ENCODE peak calls at places on chromosomes 5 and 9, in five cellular contexts. U, X, Q, D and P are unnamed samples.

GRCh38 chr9:84300271-84300670 is 40.3 kb downstream of the SLC28A3 start:
- DNase-seq in Q (no peak), U (no peak), X (no peak), D (no peak), P (no peak)

GRCh38 chr9:123543492-123543891 is 187.5 kb downstream of the CRB2 start:
- DNase-seq in Q (no peak), X (no peak), U (no peak), D (no peak), P (no peak)

GRCh38 chr5:68924490-68925145 is 169.2 kb upstream of the SLC30A5 start:
- DNase-seq in D (peak), Q (peak), U (peak), X (no peak), P (no peak)

GRCh38 chr5:87780831-87781760 is 368.4 kb upstream of the CCNH start:
- DNase-seq in D (peak), X (peak), U (peak), Q (peak), P (peak)

GRCh38 chr5:157548513-157549282 is 26.9 kb downstream of the ADAM19 start:
- DNase-seq in Q (no peak), U (peak), D (no peak), X (no peak), P (no peak)

GRCh38 chr9:113631811-113632665 is 168.5 kb downstream of the RGS3 start:
- DNase-seq in X (no peak), U (no peak), Q (no peak), D (peak), P (no peak)

GRCh38 chr5:177310757-177311173 is 933 bp downstream of the MXD3 start:
- DNase-seq in Q (no peak), U (no peak), D (no peak), X (no peak), P (peak)

GRCh38 chr9:14730367-14730958 is 7.9 kb upstream of the CER1 start:
- DNase-seq in U (no peak), X (no peak), D (no peak), Q (no peak), P (no peak)

GRCh38 chr5:68333649-68334549 is 118.3 kb downstream of the PIK3R1 start:
- DNase-seq in Q (no peak), X (no peak), U (no peak), D (no peak), P (no peak)

GRCh38 chr5:119746984-119747383 is 117.6 kb downstream of the FAM170A start:
- DNase-seq in Q (no peak), D (no peak), U (no peak), X (no peak), P (no peak)
- TF ChIP-seq POLR2A in Q (no peak), D (no peak), U (no peak), X (no peak), P (no peak)

GRCh38 chr5:179820127-179820482 is 600 bp upstream of the SQSTM1 start:
- DNase-seq in D (no peak), Q (no peak), U (no peak), X (no peak), P (peak)

GRCh38 chr5:179820483-179821297 is at the start of gene SQSTM1:
- DNase-seq in Q (peak), U (peak), X (peak), D (peak), P (peak)

GRCh38 chr5:179821298-179822058 is 773 bp downstream of the SQSTM1 start:
- DNase-seq in Q (peak), D (peak), U (peak), X (peak), P (peak)

GRCh38 chr5:179818746-179819295 is 1.9 kb upstream of the SQSTM1 start:
- DNase-seq in Q (peak), X (peak), D (peak), U (peak), P (peak)

DNA sequence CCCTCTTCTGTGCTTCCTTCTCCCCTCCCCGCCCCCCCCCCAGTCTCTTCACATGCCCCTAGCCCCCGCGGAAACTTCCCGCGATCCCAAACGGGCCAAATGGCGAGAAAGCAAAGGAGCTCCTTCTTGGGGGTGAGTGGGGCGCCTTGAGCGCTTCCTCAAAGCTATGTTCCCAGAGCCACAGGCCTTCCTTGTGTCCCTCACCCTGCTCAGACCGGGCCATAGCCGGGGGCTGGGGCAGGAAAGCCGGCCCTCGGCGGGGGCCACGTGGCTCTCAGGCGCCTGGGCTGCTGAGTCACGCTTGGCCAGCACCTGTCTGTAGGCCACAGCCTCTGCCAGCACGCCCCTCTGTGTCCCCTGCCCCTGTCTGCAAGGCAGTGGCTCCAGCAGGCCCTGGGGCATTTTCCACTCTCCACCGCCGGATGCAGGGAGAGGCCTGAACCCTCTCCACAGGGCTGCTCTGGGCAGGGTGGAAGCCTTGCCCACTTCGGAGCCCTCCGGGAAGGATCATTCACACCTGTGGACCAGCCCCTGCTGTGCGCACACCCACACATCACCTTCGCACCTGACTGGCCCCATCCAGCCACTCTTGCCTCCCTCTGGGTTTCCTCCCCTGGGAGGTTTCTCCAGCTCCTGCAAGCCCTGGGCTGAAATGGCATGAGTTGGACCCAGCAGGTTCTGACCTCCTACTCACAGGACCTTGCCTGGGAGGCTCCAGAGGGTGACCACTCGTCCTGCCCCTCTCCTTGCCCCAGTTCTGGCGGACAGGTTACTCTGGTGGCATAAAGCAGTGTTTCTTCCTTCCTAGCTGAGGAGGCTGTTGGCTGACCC is 1.2 kb upstream of the SQSTM1 start:
- DNase-seq in X (peak), U (peak), Q (peak), D (peak), P (peak)
- TF ChIP-seq POLR2A in X (peak), U (no peak), Q (no peak), D (no peak), P (no peak)

GRCh38 chr9:35660966-35661413 is 2.9 kb downstream of the CCDC107 start:
- DNase-seq in Q (no peak), X (no peak), U (peak), D (no peak), P (no peak)
- TF ChIP-seq POLR2A in Q (no peak), X (no peak), U (no peak), D (no peak), P (no peak)

DNA sequence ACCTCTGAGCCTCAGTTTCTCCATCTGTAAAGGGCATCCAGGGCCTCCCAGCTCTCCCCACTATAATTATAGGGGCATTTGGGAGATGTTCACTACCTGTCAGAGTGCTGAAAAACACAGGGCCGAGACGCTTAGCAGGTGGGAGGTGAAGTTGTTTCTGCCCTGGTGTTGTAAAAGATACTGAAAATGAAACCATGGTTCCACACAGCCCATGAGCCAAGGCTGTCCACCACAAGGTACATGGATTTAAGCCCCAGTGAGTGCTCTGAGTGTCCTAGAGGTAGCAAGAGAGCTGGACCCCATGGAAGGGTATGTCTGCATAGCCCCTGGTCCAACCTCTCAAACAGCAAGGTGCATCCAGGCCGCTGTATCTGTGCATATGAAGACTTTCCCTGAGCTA is 137.5 kb downstream of the C5orf15 start:
- DNase-seq in U (no peak), Q (no peak), X (no peak), D (no peak), P (no peak)
- TF ChIP-seq POLR2A in U (no peak), Q (no peak), X (no peak), D (no peak), P (no peak)

DNA sequence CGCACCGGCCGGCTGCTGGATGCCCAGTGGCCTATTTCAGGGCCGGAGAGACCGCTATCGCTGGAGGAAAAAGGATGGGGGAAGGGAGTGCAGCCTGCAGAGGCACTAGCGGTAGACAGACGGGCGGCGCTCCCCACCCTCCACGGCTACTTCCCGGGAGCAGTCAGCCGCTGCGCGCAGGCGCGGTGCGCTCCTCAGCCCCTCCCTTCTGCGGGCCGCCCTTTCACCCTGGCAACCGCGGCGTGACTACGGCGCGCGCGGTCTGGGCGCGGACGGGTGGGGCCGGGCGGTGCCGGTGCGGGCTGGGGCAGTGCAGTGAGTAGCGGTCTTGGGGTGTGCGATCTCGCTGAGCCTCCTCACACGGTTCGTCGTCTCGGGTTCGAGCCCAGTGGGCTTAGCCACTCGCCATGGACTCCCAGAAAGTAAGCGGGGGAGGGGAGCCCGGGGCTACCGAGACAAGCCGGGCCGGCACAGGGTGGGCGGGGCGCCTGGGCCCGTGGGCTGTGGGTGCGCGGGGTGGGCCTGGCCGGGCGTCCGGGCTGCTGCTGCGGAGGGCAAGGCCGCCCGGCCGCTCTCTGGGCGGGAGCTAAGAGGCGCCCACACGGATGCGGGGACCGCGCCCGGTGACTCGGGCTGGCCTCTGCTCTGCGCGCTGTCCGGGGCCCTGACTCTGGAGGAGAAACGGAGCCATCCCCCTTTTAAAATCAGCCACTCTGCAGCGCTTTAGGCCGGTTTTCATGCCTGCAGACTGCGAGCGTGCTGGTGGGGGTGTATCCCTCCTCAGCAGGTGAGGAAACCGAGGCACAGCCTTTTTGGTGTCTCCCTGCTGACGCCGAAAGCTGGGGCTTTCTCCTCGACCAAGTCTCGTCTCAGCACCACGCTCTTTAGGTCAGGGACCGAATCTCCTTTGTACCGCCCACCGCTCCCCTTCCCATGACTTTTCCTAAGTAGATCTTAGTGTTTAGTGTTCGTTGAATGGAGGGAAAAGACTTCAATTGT is at the start of gene FSD1L:
- DNase-seq in U (peak), D (peak), X (peak), Q (peak), P (peak)
- TF ChIP-seq POLR2A in U (no peak), D (no peak), X (peak), Q (peak), P (peak)

DNA sequence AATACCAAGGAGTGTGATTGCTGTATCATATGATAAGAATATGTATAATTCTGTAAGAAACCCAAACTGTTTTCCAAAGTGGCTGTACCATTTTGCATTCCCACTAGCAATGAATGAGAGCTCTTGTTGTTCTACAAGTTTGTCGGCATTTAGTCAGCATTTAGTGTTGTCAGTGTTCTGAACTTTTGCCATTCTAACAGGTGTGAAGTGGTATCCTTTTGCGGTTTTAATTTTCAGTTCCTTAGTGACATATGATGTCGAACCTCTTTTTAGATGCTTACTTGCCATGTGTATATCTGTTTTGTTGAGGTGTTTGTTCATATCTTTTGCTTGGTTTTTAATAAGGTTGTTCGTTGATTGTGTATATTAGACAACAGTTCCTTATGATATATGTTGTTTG is 296.3 kb upstream of the IZUMO3 start:
- DNase-seq in Q (no peak), U (no peak), D (no peak), X (no peak), P (no peak)
- TF ChIP-seq POLR2A in Q (no peak), U (no peak), D (no peak), X (no peak), P (no peak)

DNA sequence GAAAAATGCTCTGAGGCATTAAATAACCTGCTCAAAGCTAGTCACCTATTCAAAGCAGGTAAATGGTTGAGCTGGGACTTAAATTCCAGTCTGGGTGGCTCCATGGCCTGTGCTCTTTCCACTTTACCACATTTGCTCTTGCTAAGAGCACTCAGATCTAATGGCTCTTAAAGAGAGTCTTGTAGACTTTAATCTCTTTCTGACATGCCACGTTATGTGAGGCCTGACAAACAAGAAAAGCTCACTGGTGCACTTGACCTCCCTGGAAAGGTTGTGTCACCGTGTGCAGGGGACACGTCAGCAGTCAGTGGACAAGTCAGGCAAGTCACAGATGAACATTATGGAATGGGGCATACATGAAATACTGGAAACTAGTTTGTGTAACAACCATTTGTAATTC is 129.9 kb upstream of the RPS23 start:
- DNase-seq in Q (no peak), X (no peak), U (no peak), D (no peak), P (no peak)
- TF ChIP-seq POLR2A in Q (no peak), X (no peak), U (no peak), D (no peak), P (no peak)

GRCh38 chr9:111715471-111715870 is 54.1 kb downstream of the GNG10 start:
- DNase-seq in X (no peak), D (no peak), Q (no peak), U (no peak), P (no peak)
- TF ChIP-seq POLR2A in X (no peak), D (no peak), Q (no peak), U (no peak), P (no peak)

DNA sequence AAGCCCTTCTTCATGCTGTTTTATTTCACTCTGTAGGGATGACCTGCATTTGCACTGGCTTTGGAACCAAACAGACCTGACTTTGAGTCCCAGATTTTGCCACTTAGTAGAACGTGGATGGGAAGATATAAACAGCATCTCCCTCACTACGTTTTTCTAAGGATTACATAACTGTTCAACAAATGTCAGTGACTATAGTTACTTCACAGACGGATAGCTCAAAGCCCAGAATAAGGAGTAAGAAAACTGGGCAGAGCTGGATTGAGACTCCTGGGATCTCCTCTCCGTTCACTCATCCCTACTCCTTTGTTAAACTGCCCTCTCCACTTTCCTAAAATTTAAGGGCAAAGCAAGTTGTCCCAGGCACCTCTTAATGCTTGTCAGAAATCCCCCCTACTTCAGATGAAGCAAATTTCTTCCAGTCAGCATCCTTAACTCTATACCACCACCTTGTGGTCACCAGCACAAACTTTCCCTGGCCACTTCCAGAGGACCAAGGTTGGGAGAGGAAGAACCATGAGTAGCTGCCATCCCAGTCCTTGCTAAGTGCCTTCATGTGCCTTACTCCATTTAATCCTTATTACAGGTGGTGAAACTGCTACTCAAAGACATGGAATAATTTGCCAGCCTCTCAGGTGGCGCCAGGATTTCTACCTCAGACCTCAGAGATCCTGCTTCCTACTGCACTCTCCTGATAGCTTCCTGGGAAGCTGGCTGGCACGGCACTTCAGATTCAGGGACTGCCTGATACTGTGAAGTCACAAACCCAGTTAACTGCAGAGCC is 38.4 kb downstream of the EGR1 start:
- DNase-seq in Q (peak), X (no peak), U (peak), D (peak), P (peak)
- TF ChIP-seq POLR2A in Q (no peak), X (no peak), U (no peak), D (no peak), P (peak)

GRCh38 chr9:91753711-91754110 is 196.3 kb downstream of the ROR2 start:
- DNase-seq in X (no peak), Q (no peak), U (no peak), D (no peak), P (no peak)
- TF ChIP-seq POLR2A in X (no peak), Q (no peak), U (no peak), D (no peak), P (no peak)